ENCODE peak calls at places on chromosomes 5 and 9, in ten cellular contexts. One of them, this sample, is unnamed.

GRCh38 chr5:39100851-39101396 is 26.7 kb upstream of the RICTOR start:
- DNase-seq in A549: peak; percentile 99
- DNase-seq in stromal cell of bone marrow: peak; percentile 90
- DNase-seq in glutamatergic neuron: no peak
- DNase-seq in tibial artery: no peak
- DNase-seq in bronchial epithelial cell: peak; percentile 100
- DNase-seq in stimulated activated CD4-positive, alpha-beta T cell treated with anti-CD3 and anti-CD28 coated beads, Interleukin-4, amount 100 ng/mL, for 48 hours: no peak
- DNase-seq in COR-L47: no peak
- DNase-seq in neuronal stem cell: no peak
- DNase-seq in NCI-H1092 treated with DMSO at 0.1 percent for 48 hours: no peak
- DNase-seq in this sample: no peak

GRCh38 chr5:139064613-139065012 is 133.6 kb downstream of the SIL1 start:
- DNase-seq in glutamatergic neuron: no peak
- DNase-seq in neuronal stem cell: no peak
- DNase-seq in NCI-H1092 treated with DMSO at 0.1 percent for 48 hours: peak; percentile 10
- DNase-seq in bronchial epithelial cell: peak; percentile 60
- DNase-seq in COR-L47: no peak
- DNase-seq in stromal cell of bone marrow: no peak
- DNase-seq in stimulated activated CD4-positive, alpha-beta T cell treated with anti-CD3 and anti-CD28 coated beads, Interleukin-4, amount 100 ng/mL, for 48 hours: no peak
- DNase-seq in A549: no peak
- DNase-seq in tibial artery: no peak
- DNase-seq in this sample: no peak

GRCh38 chr5:146813748-146814147 is 64.8 kb downstream of the PPP2R2B start:
- DNase-seq in glutamatergic neuron: no peak
- DNase-seq in bronchial epithelial cell: no peak
- DNase-seq in stimulated activated CD4-positive, alpha-beta T cell treated with anti-CD3 and anti-CD28 coated beads, Interleukin-4, amount 100 ng/mL, for 48 hours: no peak
- DNase-seq in stromal cell of bone marrow: no peak
- DNase-seq in tibial artery: no peak
- DNase-seq in COR-L47: no peak
- DNase-seq in neuronal stem cell: no peak
- DNase-seq in A549: no peak
- DNase-seq in NCI-H1092 treated with DMSO at 0.1 percent for 48 hours: no peak
- DNase-seq in this sample: no peak

GRCh38 chr9:130173462-130173876 is 1.3 kb downstream of the NCS1 start:
- DNase-seq in tibial artery: peak; percentile 54
- DNase-seq in stimulated activated CD4-positive, alpha-beta T cell treated with anti-CD3 and anti-CD28 coated beads, Interleukin-4, amount 100 ng/mL, for 48 hours: no peak
- DNase-seq in COR-L47: no peak
- DNase-seq in NCI-H1092 treated with DMSO at 0.1 percent for 48 hours: no peak
- DNase-seq in stromal cell of bone marrow: no peak
- DNase-seq in bronchial epithelial cell: no peak
- DNase-seq in neuronal stem cell: no peak
- DNase-seq in A549: no peak
- DNase-seq in glutamatergic neuron: no peak
- DNase-seq in this sample: no peak

GRCh38 chr9:71685394-71685793 is 82.9 kb downstream of the CEMIP2 start:
- DNase-seq in neuronal stem cell: no peak
- DNase-seq in stimulated activated CD4-positive, alpha-beta T cell treated with anti-CD3 and anti-CD28 coated beads, Interleukin-4, amount 100 ng/mL, for 48 hours: no peak
- DNase-seq in glutamatergic neuron: no peak
- DNase-seq in NCI-H1092 treated with DMSO at 0.1 percent for 48 hours: no peak
- DNase-seq in bronchial epithelial cell: peak; percentile 26
- DNase-seq in A549: no peak
- DNase-seq in tibial artery: no peak
- DNase-seq in stromal cell of bone marrow: no peak
- DNase-seq in COR-L47: no peak
- DNase-seq in this sample: no peak

GRCh38 chr9:8143677-8144076 is 344.1 kb upstream of the DMAC1 start:
- DNase-seq in COR-L47: no peak
- DNase-seq in NCI-H1092 treated with DMSO at 0.1 percent for 48 hours: peak; percentile 29
- DNase-seq in bronchial epithelial cell: no peak
- DNase-seq in neuronal stem cell: no peak
- DNase-seq in A549: no peak
- DNase-seq in stromal cell of bone marrow: no peak
- DNase-seq in glutamatergic neuron: no peak
- DNase-seq in stimulated activated CD4-positive, alpha-beta T cell treated with anti-CD3 and anti-CD28 coated beads, Interleukin-4, amount 100 ng/mL, for 48 hours: no peak
- DNase-seq in tibial artery: no peak
- DNase-seq in this sample: no peak

GRCh38 chr5:151183451-151184245 is 26.1 kb upstream of the ANXA6 start:
- DNase-seq in bronchial epithelial cell: peak; percentile 68
- DNase-seq in neuronal stem cell: no peak
- DNase-seq in COR-L47: no peak
- DNase-seq in A549: no peak
- DNase-seq in stimulated activated CD4-positive, alpha-beta T cell treated with anti-CD3 and anti-CD28 coated beads, Interleukin-4, amount 100 ng/mL, for 48 hours: no peak
- DNase-seq in tibial artery: no peak
- DNase-seq in NCI-H1092 treated with DMSO at 0.1 percent for 48 hours: peak; percentile 19
- DNase-seq in glutamatergic neuron: peak; percentile 60
- DNase-seq in stromal cell of bone marrow: peak; percentile 18
- DNase-seq in this sample: no peak

GRCh38 chr5:169696621-169697517 is 59.8 kb downstream of the DOCK2 start:
- DNase-seq in bronchial epithelial cell: peak; percentile 15
- DNase-seq in neuronal stem cell: no peak
- DNase-seq in COR-L47: no peak
- DNase-seq in glutamatergic neuron: no peak
- DNase-seq in NCI-H1092 treated with DMSO at 0.1 percent for 48 hours: no peak
- DNase-seq in tibial artery: no peak
- DNase-seq in stromal cell of bone marrow: no peak
- DNase-seq in stimulated activated CD4-positive, alpha-beta T cell treated with anti-CD3 and anti-CD28 coated beads, Interleukin-4, amount 100 ng/mL, for 48 hours: no peak
- DNase-seq in A549: peak; percentile 40
- DNase-seq in this sample: no peak

GRCh38 chr9:77575785-77576184 is 72.3 kb downstream of the GNA14 start:
- DNase-seq in neuronal stem cell: peak; percentile 48
- DNase-seq in bronchial epithelial cell: peak; percentile 5
- DNase-seq in tibial artery: no peak
- DNase-seq in glutamatergic neuron: no peak
- DNase-seq in stromal cell of bone marrow: no peak
- DNase-seq in COR-L47: no peak
- DNase-seq in A549: peak; percentile 15
- DNase-seq in NCI-H1092 treated with DMSO at 0.1 percent for 48 hours: no peak
- DNase-seq in stimulated activated CD4-positive, alpha-beta T cell treated with anti-CD3 and anti-CD28 coated beads, Interleukin-4, amount 100 ng/mL, for 48 hours: no peak
- DNase-seq in this sample: no peak

GRCh38 chr9:100498592-100498991 is 25.6 kb downstream of the TMEFF1 start:
- DNase-seq in glutamatergic neuron: no peak
- DNase-seq in A549: peak; percentile 9
- DNase-seq in NCI-H1092 treated with DMSO at 0.1 percent for 48 hours: no peak
- DNase-seq in COR-L47: no peak
- DNase-seq in stromal cell of bone marrow: no peak
- DNase-seq in neuronal stem cell: no peak
- DNase-seq in stimulated activated CD4-positive, alpha-beta T cell treated with anti-CD3 and anti-CD28 coated beads, Interleukin-4, amount 100 ng/mL, for 48 hours: no peak
- DNase-seq in tibial artery: no peak
- DNase-seq in bronchial epithelial cell: peak; percentile 43
- DNase-seq in this sample: no peak

GRCh38 chr5:159061186-159061796 is 38.4 kb downstream of the EBF1 start:
- DNase-seq in NCI-H1092 treated with DMSO at 0.1 percent for 48 hours: peak; percentile 31
- DNase-seq in bronchial epithelial cell: peak; percentile 43
- DNase-seq in stromal cell of bone marrow: peak; percentile 91
- DNase-seq in A549: no peak
- DNase-seq in tibial artery: peak; percentile 74
- DNase-seq in neuronal stem cell: peak; percentile 57
- DNase-seq in stimulated activated CD4-positive, alpha-beta T cell treated with anti-CD3 and anti-CD28 coated beads, Interleukin-4, amount 100 ng/mL, for 48 hours: no peak
- DNase-seq in glutamatergic neuron: peak; percentile 59
- DNase-seq in COR-L47: no peak
- DNase-seq in this sample: peak; percentile 75

GRCh38 chr5:444226-444625 is 1.2 kb downstream of the EXOC3 start:
- DNase-seq in glutamatergic neuron: no peak
- DNase-seq in COR-L47: no peak
- DNase-seq in stimulated activated CD4-positive, alpha-beta T cell treated with anti-CD3 and anti-CD28 coated beads, Interleukin-4, amount 100 ng/mL, for 48 hours: no peak
- DNase-seq in neuronal stem cell: no peak
- DNase-seq in bronchial epithelial cell: no peak
- DNase-seq in A549: no peak
- DNase-seq in tibial artery: peak; percentile 3
- DNase-seq in stromal cell of bone marrow: no peak
- DNase-seq in NCI-H1092 treated with DMSO at 0.1 percent for 48 hours: no peak
- DNase-seq in this sample: no peak

GRCh38 chr9:91858670-91859030 is 91.4 kb downstream of the ROR2 start:
- DNase-seq in neuronal stem cell: no peak
- DNase-seq in COR-L47: no peak
- DNase-seq in tibial artery: no peak
- DNase-seq in A549: no peak
- DNase-seq in glutamatergic neuron: no peak
- DNase-seq in stromal cell of bone marrow: no peak
- DNase-seq in NCI-H1092 treated with DMSO at 0.1 percent for 48 hours: no peak
- DNase-seq in bronchial epithelial cell: no peak
- DNase-seq in stimulated activated CD4-positive, alpha-beta T cell treated with anti-CD3 and anti-CD28 coated beads, Interleukin-4, amount 100 ng/mL, for 48 hours: no peak
- DNase-seq in this sample: no peak

GRCh38 chr5:101390317-101390908 is 487.3 kb upstream of the ST8SIA4 start:
- DNase-seq in neuronal stem cell: peak; percentile 62
- DNase-seq in bronchial epithelial cell: peak; percentile 50
- DNase-seq in COR-L47: peak; percentile 66
- DNase-seq in tibial artery: no peak
- DNase-seq in A549: peak; percentile 80
- DNase-seq in stromal cell of bone marrow: peak; percentile 74
- DNase-seq in glutamatergic neuron: no peak
- DNase-seq in stimulated activated CD4-positive, alpha-beta T cell treated with anti-CD3 and anti-CD28 coated beads, Interleukin-4, amount 100 ng/mL, for 48 hours: no peak
- DNase-seq in NCI-H1092 treated with DMSO at 0.1 percent for 48 hours: peak; percentile 13
- DNase-seq in this sample: no peak

GRCh38 chr5:170861295-170861854 is 443 bp upstream of the RANBP17 start:
- DNase-seq in neuronal stem cell: no peak
- DNase-seq in COR-L47: no peak
- DNase-seq in stimulated activated CD4-positive, alpha-beta T cell treated with anti-CD3 and anti-CD28 coated beads, Interleukin-4, amount 100 ng/mL, for 48 hours: no peak
- DNase-seq in glutamatergic neuron: no peak
- DNase-seq in A549: no peak
- DNase-seq in bronchial epithelial cell: peak; percentile 2
- DNase-seq in NCI-H1092 treated with DMSO at 0.1 percent for 48 hours: no peak
- DNase-seq in stromal cell of bone marrow: no peak
- DNase-seq in tibial artery: no peak
- DNase-seq in this sample: no peak

GRCh38 chr9:113463418-113464285 is at the start of gene RGS3:
- DNase-seq in neuronal stem cell: peak; percentile 72
- DNase-seq in stimulated activated CD4-positive, alpha-beta T cell treated with anti-CD3 and anti-CD28 coated beads, Interleukin-4, amount 100 ng/mL, for 48 hours: no peak
- DNase-seq in A549: peak; percentile 68
- DNase-seq in bronchial epithelial cell: peak; percentile 5
- DNase-seq in NCI-H1092 treated with DMSO at 0.1 percent for 48 hours: peak; percentile 86
- DNase-seq in stromal cell of bone marrow: no peak
- DNase-seq in COR-L47: peak; percentile 83
- DNase-seq in tibial artery: no peak
- DNase-seq in glutamatergic neuron: peak; percentile 46
- DNase-seq in this sample: peak; percentile 51

GRCh38 chr5:137695651-137696428 is 40.0 kb downstream of the KLHL3 start:
- DNase-seq in A549: no peak
- DNase-seq in neuronal stem cell: no peak
- DNase-seq in stimulated activated CD4-positive, alpha-beta T cell treated with anti-CD3 and anti-CD28 coated beads, Interleukin-4, amount 100 ng/mL, for 48 hours: no peak
- DNase-seq in bronchial epithelial cell: no peak
- DNase-seq in tibial artery: no peak
- DNase-seq in stromal cell of bone marrow: no peak
- DNase-seq in COR-L47: no peak
- DNase-seq in NCI-H1092 treated with DMSO at 0.1 percent for 48 hours: no peak
- DNase-seq in glutamatergic neuron: no peak
- DNase-seq in this sample: no peak

GRCh38 chr5:16856531-16856930 is 79.6 kb downstream of the MYO10 start:
- DNase-seq in stromal cell of bone marrow: no peak
- DNase-seq in A549: peak; percentile 36
- DNase-seq in NCI-H1092 treated with DMSO at 0.1 percent for 48 hours: no peak
- DNase-seq in COR-L47: no peak
- DNase-seq in neuronal stem cell: no peak
- DNase-seq in bronchial epithelial cell: peak; percentile 99
- DNase-seq in tibial artery: no peak
- DNase-seq in glutamatergic neuron: no peak
- DNase-seq in stimulated activated CD4-positive, alpha-beta T cell treated with anti-CD3 and anti-CD28 coated beads, Interleukin-4, amount 100 ng/mL, for 48 hours: no peak
- DNase-seq in this sample: no peak

GRCh38 chr5:148469446-148470062 is 85.8 kb downstream of the FBXO38 start:
- DNase-seq in A549: no peak
- DNase-seq in glutamatergic neuron: no peak
- DNase-seq in NCI-H1092 treated with DMSO at 0.1 percent for 48 hours: peak; percentile 35
- DNase-seq in tibial artery: peak; percentile 75
- DNase-seq in bronchial epithelial cell: peak; percentile 47
- DNase-seq in stimulated activated CD4-positive, alpha-beta T cell treated with anti-CD3 and anti-CD28 coated beads, Interleukin-4, amount 100 ng/mL, for 48 hours: no peak
- DNase-seq in neuronal stem cell: no peak
- DNase-seq in stromal cell of bone marrow: peak; percentile 78
- DNase-seq in COR-L47: peak; percentile 70
- DNase-seq in this sample: no peak

GRCh38 chr5:124935060-124935459 is 188.6 kb upstream of the ZNF608 start:
- DNase-seq in A549: no peak
- DNase-seq in glutamatergic neuron: no peak
- DNase-seq in stromal cell of bone marrow: no peak
- DNase-seq in tibial artery: no peak
- DNase-seq in NCI-H1092 treated with DMSO at 0.1 percent for 48 hours: no peak
- DNase-seq in COR-L47: no peak
- DNase-seq in bronchial epithelial cell: no peak
- DNase-seq in stimulated activated CD4-positive, alpha-beta T cell treated with anti-CD3 and anti-CD28 coated beads, Interleukin-4, amount 100 ng/mL, for 48 hours: no peak
- DNase-seq in neuronal stem cell: no peak
- DNase-seq in this sample: no peak

GRCh38 chr5:134435525-134435924 is 23.8 kb upstream of the CDKN2AIPNL start:
- DNase-seq in COR-L47: no peak
- DNase-seq in stromal cell of bone marrow: peak; percentile 66
- DNase-seq in stimulated activated CD4-positive, alpha-beta T cell treated with anti-CD3 and anti-CD28 coated beads, Interleukin-4, amount 100 ng/mL, for 48 hours: peak; percentile 18
- DNase-seq in bronchial epithelial cell: peak; percentile 99
- DNase-seq in tibial artery: no peak
- DNase-seq in NCI-H1092 treated with DMSO at 0.1 percent for 48 hours: no peak
- DNase-seq in neuronal stem cell: no peak
- DNase-seq in glutamatergic neuron: no peak
- DNase-seq in A549: peak; percentile 29
- DNase-seq in this sample: peak; percentile 48

GRCh38 chr5:14216372-14216771 is 73.2 kb downstream of the TRIO start:
- DNase-seq in tibial artery: no peak
- DNase-seq in NCI-H1092 treated with DMSO at 0.1 percent for 48 hours: no peak
- DNase-seq in bronchial epithelial cell: no peak
- DNase-seq in stimulated activated CD4-positive, alpha-beta T cell treated with anti-CD3 and anti-CD28 coated beads, Interleukin-4, amount 100 ng/mL, for 48 hours: no peak
- DNase-seq in neuronal stem cell: no peak
- DNase-seq in COR-L47: no peak
- DNase-seq in stromal cell of bone marrow: no peak
- DNase-seq in glutamatergic neuron: no peak
- DNase-seq in A549: no peak
- DNase-seq in this sample: no peak

GRCh38 chr9:93656426-93657222 is 80.2 kb downstream of the PHF2 start:
- DNase-seq in neuronal stem cell: no peak
- DNase-seq in stimulated activated CD4-positive, alpha-beta T cell treated with anti-CD3 and anti-CD28 coated beads, Interleukin-4, amount 100 ng/mL, for 48 hours: no peak
- DNase-seq in stromal cell of bone marrow: no peak
- DNase-seq in COR-L47: no peak
- DNase-seq in tibial artery: peak; percentile 13
- DNase-seq in bronchial epithelial cell: no peak
- DNase-seq in NCI-H1092 treated with DMSO at 0.1 percent for 48 hours: no peak
- DNase-seq in A549: no peak
- DNase-seq in glutamatergic neuron: peak; percentile 11
- DNase-seq in this sample: no peak

This sample was measured in psoas muscle.